ENCODE peak calls at places on chromosomes 11 and 22, in four cellular contexts. One of them, this sample, is unnamed.

GRCh38 chr11:45097721-45098493 is 48.5 kb upstream of the PRDM11 start:
- DNase-seq in H9: peak; percentile 84
- DNase-seq in fibroblast of lung: peak; percentile 79
- DNase-seq in GM23248: peak; percentile 62
- DNase-seq in this sample: peak; percentile 49

GRCh38 chr11:66967670-66968425 is 7.3 kb upstream of the C11orf86 start:
- DNase-seq in H9: no peak
- DNase-seq in fibroblast of lung: peak; percentile 94
- DNase-seq in GM23248: peak; percentile 93
- DNase-seq in this sample: peak; percentile 94

GRCh38 chr11:3849297-3849874 is 6.1 kb upstream of the STIM1 start:
- DNase-seq in H9: no peak
- DNase-seq in GM23248: peak; percentile 67
- DNase-seq in fibroblast of lung: peak; percentile 58
- DNase-seq in this sample: peak; percentile 74

GRCh38 chr22:30491381-30491780 is 14.1 kb downstream of the SEC14L4 start:
- DNase-seq in GM23248: no peak
- DNase-seq in fibroblast of lung: no peak
- DNase-seq in H9: no peak
- DNase-seq in this sample: no peak

GRCh38 chr11:9313648-9314290 is 624 bp downstream of the TMEM41B start:
- DNase-seq in H9: no peak
- DNase-seq in GM23248: peak; percentile 57
- DNase-seq in fibroblast of lung: peak; percentile 6
- DNase-seq in this sample: peak; percentile 18

GRCh38 chr22:33831207-33831606 is 89.1 kb downstream of the LARGE1 start:
- DNase-seq in fibroblast of lung: no peak
- DNase-seq in H9: no peak
- DNase-seq in GM23248: no peak
- DNase-seq in this sample: no peak

GRCh38 chr22:36728505-36728904 is 25.0 kb upstream of the CACNG2 start:
- DNase-seq in GM23248: no peak
- DNase-seq in fibroblast of lung: no peak
- DNase-seq in H9: peak; percentile 12
- DNase-seq in this sample: no peak

GRCh38 chr11:65867284-65868071 is 5.1 kb downstream of the EFEMP2 start:
- DNase-seq in fibroblast of lung: no peak
- DNase-seq in GM23248: no peak
- DNase-seq in H9: peak; percentile 66
- DNase-seq in this sample: no peak

GRCh38 chr11:94837317-94837716 is 69.2 kb downstream of the AMOTL1 start:
- DNase-seq in fibroblast of lung: no peak
- DNase-seq in H9: no peak
- DNase-seq in GM23248: no peak
- DNase-seq in this sample: no peak

GRCh38 chr11:120547871-120548681 is 36.5 kb downstream of the GRIK4 start:
- DNase-seq in GM23248: peak; percentile 99
- DNase-seq in fibroblast of lung: peak; percentile 98
- DNase-seq in H9: no peak
- DNase-seq in this sample: peak; percentile 95

GRCh38 chr22:27125539-27125938 is 468.2 kb downstream of the MIAT start:
- DNase-seq in GM23248: no peak
- DNase-seq in H9: no peak
- DNase-seq in fibroblast of lung: no peak
- DNase-seq in this sample: no peak

GRCh38 chr11:1741741-1742140 is 8.7 kb downstream of the IFITM10 start:
- DNase-seq in fibroblast of lung: no peak
- DNase-seq in GM23248: no peak
- DNase-seq in H9: no peak
- DNase-seq in this sample: no peak

GRCh38 chr22:30781271-30781875 is 86.7 kb downstream of the OSBP2 start:
- DNase-seq in GM23248: peak; percentile 27
- DNase-seq in fibroblast of lung: no peak
- DNase-seq in H9: no peak
- DNase-seq in this sample: peak; percentile 66

GRCh38 chr11:61727401-61727811 is 25.0 kb upstream of the MYRF start:
- DNase-seq in GM23248: no peak
- DNase-seq in fibroblast of lung: no peak
- DNase-seq in H9: no peak
- DNase-seq in this sample: no peak

GRCh38 chr22:27311666-27312566 is 489.6 kb downstream of the MN1 start:
- DNase-seq in H9: peak; percentile 47
- DNase-seq in GM23248: no peak
- DNase-seq in fibroblast of lung: no peak
- DNase-seq in this sample: no peak

GRCh38 chr11:69094111-69094914 is 45.6 kb downstream of the TPCN2 start:
- DNase-seq in fibroblast of lung: no peak
- DNase-seq in GM23248: no peak
- DNase-seq in H9: no peak
- DNase-seq in this sample: no peak

GRCh38 chr11:131491503-131491902 is 121.1 kb downstream of the NTM start:
- DNase-seq in GM23248: peak; percentile 43
- DNase-seq in fibroblast of lung: peak; percentile 15
- DNase-seq in H9: no peak
- DNase-seq in this sample: no peak

GRCh38 chr11:69729252-69729651 is 25.4 kb upstream of the FGF19 start:
- DNase-seq in GM23248: no peak
- DNase-seq in H9: no peak
- DNase-seq in fibroblast of lung: no peak
- DNase-seq in this sample: no peak

GRCh38 chr11:82818399-82819043 is 81.7 kb downstream of the PRCP start:
- DNase-seq in H9: no peak
- DNase-seq in GM23248: no peak
- DNase-seq in fibroblast of lung: no peak
- DNase-seq in this sample: no peak

GRCh38 chr11:37946155-37946766 is 1348.2 kb upstream of the RAG2 start:
- DNase-seq in H9: peak; percentile 59
- DNase-seq in fibroblast of lung: peak; percentile 59
- DNase-seq in GM23248: peak; percentile 43
- DNase-seq in this sample: peak; percentile 54

GRCh38 chr11:19326499-19326898 is 85.8 kb upstream of the E2F8 start:
- DNase-seq in fibroblast of lung: peak; percentile 52
- DNase-seq in GM23248: peak; percentile 52
- DNase-seq in H9: no peak
- DNase-seq in this sample: peak; percentile 39

GRCh38 chr22:38696606-38697005 is 4.1 kb downstream of the JOSD1 start:
- DNase-seq in GM23248: peak; percentile 94
- DNase-seq in H9: no peak
- DNase-seq in fibroblast of lung: peak; percentile 83
- DNase-seq in this sample: peak; percentile 77

GRCh38 chr11:65646921-65647701 is 9.2 kb downstream of the SIPA1 start:
- DNase-seq in GM23248: peak; percentile 57
- DNase-seq in fibroblast of lung: peak; percentile 30
- DNase-seq in H9: peak; percentile 83
- DNase-seq in this sample: peak; percentile 71

GRCh38 chr22:29032014-29032475 is 29.6 kb downstream of the C22orf31 start:
- DNase-seq in fibroblast of lung: no peak
- DNase-seq in H9: no peak
- DNase-seq in GM23248: peak; percentile 5
- DNase-seq in this sample: no peak
- H2AFZ ChIP-seq in fibroblast of lung: peak overlapping the region; percentile 65
- H2AFZ ChIP-seq in H9: no peak overlapping the region
- H2AFZ ChIP-seq in GM23248: peak overlapping the region; percentile 65
- H2AFZ ChIP-seq in this sample: peak overlapping the region; percentile 82

DNA sequence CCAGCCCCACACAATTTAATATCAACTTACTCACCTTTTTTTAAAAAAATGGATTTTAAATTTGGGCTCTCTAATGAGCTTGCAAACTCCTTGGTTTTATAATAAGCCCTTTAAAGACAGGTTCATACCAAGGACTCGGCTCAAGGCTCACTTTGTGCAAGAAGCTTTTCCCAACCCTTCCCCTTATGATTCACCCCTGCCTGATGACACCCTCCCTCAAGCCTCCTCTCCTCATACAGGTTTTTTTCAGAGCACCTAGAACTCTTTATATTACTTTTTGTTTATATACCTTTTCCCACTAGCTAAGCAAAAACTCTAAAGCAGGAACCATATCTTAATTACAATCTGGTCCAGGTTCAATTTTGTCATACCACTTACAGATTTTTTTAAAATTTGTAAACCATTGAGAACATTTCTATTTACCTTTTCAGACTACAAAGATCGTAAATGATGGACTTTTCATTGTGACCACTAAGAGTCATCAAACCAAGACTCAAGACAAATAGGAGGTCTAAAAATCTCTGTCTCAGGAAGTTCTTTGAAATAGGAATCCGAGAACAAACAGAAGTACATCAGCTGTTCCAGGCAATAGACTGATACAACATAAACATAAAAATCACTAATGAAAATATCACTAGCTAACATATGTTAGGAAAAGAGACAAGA is 13.1 kb upstream of the EXPH5 start:
- DNase-seq in fibroblast of lung: no peak
- DNase-seq in GM23248: no peak
- DNase-seq in H9: no peak
- DNase-seq in this sample: peak; percentile 83
- H2AFZ ChIP-seq in fibroblast of lung: no peak overlapping the region
- H2AFZ ChIP-seq in GM23248: no peak overlapping the region
- H2AFZ ChIP-seq in H9: no peak overlapping the region
- H2AFZ ChIP-seq in this sample: peak overlapping the region; percentile 49

DNA sequence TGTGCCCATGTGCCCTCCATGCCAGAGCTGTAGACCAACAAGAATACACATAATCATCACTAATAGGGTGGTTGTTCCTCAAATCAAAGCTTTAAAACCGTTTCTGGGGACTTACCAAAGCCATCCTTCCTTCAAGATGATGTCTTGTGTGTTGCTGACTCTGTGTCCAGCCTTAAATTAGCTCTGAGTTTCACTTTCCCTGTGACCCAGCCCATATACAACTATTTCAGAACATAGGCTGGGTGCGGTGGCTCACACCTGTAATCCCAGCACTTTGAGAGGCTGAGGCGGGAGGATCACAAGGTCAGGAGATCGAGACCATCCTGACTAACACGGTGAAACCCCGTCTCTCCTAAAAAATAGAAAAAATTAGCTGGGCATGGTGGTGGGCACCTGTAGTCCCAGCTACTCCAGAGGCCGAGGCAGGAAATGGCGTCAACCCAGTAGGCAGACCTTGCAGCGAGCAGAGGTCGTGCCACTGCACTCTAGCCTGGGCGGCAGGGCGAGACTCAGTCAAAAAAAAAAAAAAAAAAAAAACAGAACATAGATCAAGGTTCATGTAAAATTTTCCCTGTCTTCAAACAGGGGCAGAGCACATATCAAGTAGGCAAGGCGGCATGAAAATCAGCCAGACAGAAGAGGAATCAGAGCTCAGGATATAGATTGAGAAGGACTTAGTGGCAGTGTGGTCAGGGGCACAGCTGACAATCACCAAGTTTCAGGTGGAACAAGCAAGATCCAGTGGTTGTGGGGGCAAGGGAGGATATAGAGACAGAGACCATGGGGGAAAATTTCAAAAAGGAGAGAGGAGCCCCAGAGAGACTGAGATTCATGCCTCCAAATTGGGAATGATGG is at the start of gene PLAAT2:
- DNase-seq in H9: no peak
- DNase-seq in fibroblast of lung: no peak
- DNase-seq in GM23248: no peak
- DNase-seq in this sample: no peak
- H2AFZ ChIP-seq in H9: no peak within 1 kb of the TSS
- H2AFZ ChIP-seq in fibroblast of lung: no peak within 1 kb of the TSS
- H2AFZ ChIP-seq in GM23248: no peak within 1 kb of the TSS
- H2AFZ ChIP-seq in this sample: no peak within 1 kb of the TSS

DNA sequence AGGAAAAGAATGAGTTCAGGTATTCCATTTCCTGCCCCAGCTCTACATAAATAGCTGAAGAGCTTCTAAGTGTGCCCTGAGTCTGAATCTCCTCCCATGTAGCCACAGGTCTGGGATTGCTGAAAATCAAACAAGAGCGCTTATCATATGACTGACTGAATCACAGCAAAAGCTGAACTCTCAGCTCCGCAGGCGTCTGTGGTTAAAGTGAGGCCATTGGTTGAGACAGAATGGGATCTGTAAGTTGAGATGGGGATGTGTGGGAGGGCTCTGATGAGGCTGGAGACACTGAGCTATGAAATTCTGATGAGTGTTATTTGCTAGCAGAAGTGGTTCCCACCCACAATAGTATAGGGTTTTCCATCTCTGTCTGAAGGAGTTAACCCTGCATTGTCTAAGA is 637.0 kb downstream of the OPCML start:
- DNase-seq in GM23248: peak; percentile 18
- DNase-seq in H9: no peak
- DNase-seq in fibroblast of lung: peak; percentile 87
- DNase-seq in this sample: no peak
- H2AFZ ChIP-seq in GM23248: no peak overlapping the region
- H2AFZ ChIP-seq in H9: no peak overlapping the region
- H2AFZ ChIP-seq in fibroblast of lung: no peak overlapping the region
- H2AFZ ChIP-seq in this sample: no peak overlapping the region

GRCh38 chr11:34366522-34366921 is 8.7 kb upstream of the ABTB2 start:
- DNase-seq in H9: no peak
- DNase-seq in GM23248: no peak
- DNase-seq in fibroblast of lung: peak; percentile 28
- DNase-seq in this sample: peak; percentile 70
- H2AFZ ChIP-seq in H9: no peak overlapping the region
- H2AFZ ChIP-seq in GM23248: no peak overlapping the region
- H2AFZ ChIP-seq in fibroblast of lung: no peak overlapping the region
- H2AFZ ChIP-seq in this sample: no peak overlapping the region

This sample was measured in PC-3.